ENCODE peak calls at places on chromosomes 13 and 19, in four cellular contexts. Q is HS-5; T is NCI-H524 treated with DMSO at 0.1 percent for 48 hours; V is stimulated activated CD8-positive, alpha-beta memory T cell treated with anti-CD3 and anti-CD28 coated beads, Interleukin-7, amount 100 ng/mL, for 48 hours. M is an unnamed sample.

GRCh38 chr13:38662362-38662761 is 24.5 kb upstream of the FREM2 start:
- DNase-seq in Q (no peak), T (no peak), V (no peak), M (no peak)

GRCh38 chr13:75299913-75300862 is 181.8 kb downstream of the TBC1D4 start:
- DNase-seq in Q (no peak), T (no peak), V (no peak), M (no peak)

GRCh38 chr13:102289606-102290005 is 112.2 kb downstream of the FGF14 start:
- DNase-seq in Q (no peak), T (no peak), V (no peak), M (no peak)

GRCh38 chr13:80945328-80945727 is 604.4 kb upstream of the SPRY2 start:
- DNase-seq in Q (no peak), T (no peak), V (no peak), M (no peak)

GRCh38 chr13:23859455-23859854 is 29.7 kb downstream of the MIPEP start:
- DNase-seq in Q (no peak), T (no peak), V (no peak), M (no peak)

GRCh38 chr19:54364775-54365257 is at the start of gene LAIR1:
- DNase-seq in Q (no peak), T (no peak), V (peak; percentile 39), M (peak; percentile 86)

GRCh38 chr19:33580645-33581037 is 41.1 kb upstream of the CHST8 start:
- DNase-seq in Q (no peak), T (no peak), V (no peak), M (no peak)

GRCh38 chr19:17468302-17469091 is 1.8 kb upstream of the SLC27A1 start:
- DNase-seq in Q (no peak), T (no peak), V (no peak), M (no peak)

GRCh38 chr19:57830071-57830602 is at the start of gene ZNF587B:
- DNase-seq in Q (no peak), T (no peak), V (no peak), M (no peak)

GRCh38 chr13:23960566-23961156 is 63.4 kb upstream of the C1QTNF9B start:
- DNase-seq in Q (no peak), T (peak; percentile 53), V (no peak), M (no peak)

GRCh38 chr13:50156722-50157121 is 141.5 kb downstream of the KCNRG start:
- DNase-seq in Q (no peak), T (no peak), V (no peak), M (no peak)

GRCh38 chr13:105972306-105972721 is 563.1 kb downstream of the EFNB2 start:
- DNase-seq in Q (no peak), T (no peak), V (no peak), M (no peak)

GRCh38 chr13:35995136-35995535 is 136.0 kb downstream of the DCLK1 start:
- DNase-seq in Q (no peak), T (no peak), V (no peak), M (no peak)

GRCh38 chr13:101303512-101303911 is 112.8 kb downstream of the NALCN start:
- DNase-seq in Q (no peak), T (no peak), V (no peak), M (no peak)

GRCh38 chr13:109348514-109349340 is 437.7 kb downstream of the IRS2 start:
- DNase-seq in Q (peak; percentile 24), T (no peak), V (no peak), M (no peak)

GRCh38 chr13:100689191-100689590 is 14.6 kb upstream of the TMTC4 start:
- DNase-seq in Q (no peak), T (no peak), V (no peak), M (no peak)

GRCh38 chr19:10228925-10229324 is 2.2 kb downstream of the S1PR2 start:
- DNase-seq in Q (no peak), T (no peak), V (no peak), M (no peak)

GRCh38 chr19:40603071-40603718 is 2.0 kb downstream of the LTBP4 start:
- DNase-seq in Q (no peak), T (no peak), V (no peak), M (no peak)

GRCh38 chr13:46523972-46524737 is 28.8 kb upstream of the LRCH1 start:
- DNase-seq in Q (no peak), T (no peak), V (no peak), M (no peak)

GRCh38 chr19:46412034-46412982 is 1.1 kb downstream of the CCDC8 start:
- DNase-seq in Q (no peak), T (no peak), V (no peak), M (no peak)

GRCh38 chr19:47305309-47305751 is 4.3 kb upstream of the C5AR1 start:
- DNase-seq in Q (peak; percentile 79), T (peak; percentile 17), V (no peak), M (peak; percentile 13)

GRCh38 chr19:2332341-2333026 is 4.0 kb downstream of the SPPL2B start:
- DNase-seq in Q (no peak), T (no peak), V (no peak), M (no peak)

GRCh38 chr13:39496487-39496998 is 106.5 kb downstream of the LHFPL6 start:
- DNase-seq in Q (no peak), T (no peak), V (no peak), M (no peak)

GRCh38 chr19:46386996-46387712 is 26.2 kb downstream of the CCDC8 start:
- DNase-seq in Q (no peak), T (no peak), V (no peak), M (no peak)

GRCh38 chr19:17001603-17002183 is 24.9 kb downstream of the CPAMD8 start:
- DNase-seq in Q (no peak), T (no peak), V (peak; percentile 15), M (no peak)

GRCh38 chr13:87123987-87124784 is 547.0 kb upstream of the SLITRK5 start:
- DNase-seq in Q (peak; percentile 87), T (no peak), V (no peak), M (peak; percentile 88)

GRCh38 chr19:55209430-55210119 is at the start of gene PTPRH:
- DNase-seq in Q (no peak), T (no peak), V (no peak), M (no peak)

GRCh38 chr19:6373096-6373812 is 660 bp downstream of the ALKBH7 start:
- DNase-seq in Q (peak; percentile 79), T (peak; percentile 77), V (peak; percentile 97), M (peak; percentile 99)

GRCh38 chr19:11539495-11540365 is 1.1 kb downstream of the CNN1 start:
- DNase-seq in Q (no peak), T (no peak), V (no peak), M (no peak)

GRCh38 chr13:83057119-83057518 is 825.2 kb downstream of the SLITRK1 start:
- DNase-seq in Q (no peak), T (no peak), V (no peak), M (no peak)

GRCh38 chr13:79987761-79988160 is 353.2 kb downstream of the SPRY2 start:
- DNase-seq in Q (no peak), T (no peak), V (no peak), M (no peak)

GRCh38 chr13:48838193-48839000 is 137.3 kb upstream of the FNDC3A start:
- DNase-seq in Q (no peak), T (no peak), V (no peak), M (no peak)

M was measured in GDM1.